ENCODE peak calls at places on chromosomes 4 and X, in nine cellular contexts. S, O, D, T, G, X, Z, L and J are unnamed samples.
A peak's percentile ranks its signal among the peaks of the same experiment; 100 is the strongest.

GRCh38 chr4:143343276-143343831 is 6.7 kb downstream of the GAB1 start:
- DNase-seq in S (no peak), O (no peak), D (no peak), T (no peak), G (no peak), X (peak; percentile 46), Z (no peak), L (no peak), J (peak; percentile 43)

GRCh38 chr4:103168993-103169392 is 29.1 kb downstream of the CENPE start:
- DNase-seq in S (no peak), O (no peak), D (no peak), T (no peak), G (no peak), X (no peak), Z (no peak), L (no peak), J (no peak)

GRCh38 chrX:73850124-73851013 is 287.4 kb downstream of the CHIC1 start:
- DNase-seq in S (peak; percentile 58), O (no peak), D (peak; percentile 45), T (peak; percentile 42), G (peak; percentile 13), X (peak; percentile 61), Z (peak; percentile 31), L (peak; percentile 20), J (peak; percentile 30)

GRCh38 chr4:152535236-152535902 is 523 bp downstream of the FBXW7 start:
- DNase-seq in S (no peak), O (no peak), D (peak; percentile 55), T (no peak), G (no peak), X (no peak), Z (peak; percentile 36), L (peak; percentile 32), J (no peak)

GRCh38 chrX:67720344-67720743 is 176.5 kb downstream of the AR start:
- DNase-seq in S (no peak), O (no peak), D (no peak), T (peak; percentile 36), G (peak; percentile 19), X (no peak), Z (no peak), L (no peak), J (no peak)

GRCh38 chrX:103503163-103503852 is 16.0 kb downstream of the RAB40A start:
- DNase-seq in S (peak; percentile 54), O (no peak), D (no peak), T (peak; percentile 24), G (no peak), X (peak; percentile 61), Z (no peak), L (no peak), J (peak; percentile 27)

GRCh38 chrX:3779546-3779945 is 66.1 kb upstream of the PRKX start:
- DNase-seq in S (no peak), O (no peak), D (no peak), T (no peak), G (no peak), X (no peak), Z (no peak), L (no peak), J (no peak)

GRCh38 chr4:89157488-89158024 is 46.2 kb downstream of the TIGD2 start:
- DNase-seq in S (no peak), O (no peak), D (no peak), T (no peak), G (no peak), X (no peak), Z (no peak), L (no peak), J (no peak)

GRCh38 chr4:8304827-8305695 is 35.5 kb downstream of the HTRA3 start:
- DNase-seq in S (no peak), O (no peak), D (no peak), T (no peak), G (no peak), X (no peak), Z (no peak), L (no peak), J (no peak)

GRCh38 chr4:71026086-71026485 is 32.6 kb downstream of the DCK start:
- DNase-seq in S (peak; percentile 78), O (no peak), D (no peak), T (peak; percentile 89), G (peak; percentile 68), X (no peak), Z (peak; percentile 29), L (no peak), J (peak; percentile 77)

GRCh38 chrX:40805404-40805803 is 70.1 kb upstream of the MED14 start:
- DNase-seq in S (no peak), O (no peak), D (no peak), T (no peak), G (no peak), X (no peak), Z (no peak), L (no peak), J (no peak)

GRCh38 chrX:135185795-135186443 is 14.7 kb upstream of the CT55 start:
- DNase-seq in S (peak; percentile 67), O (no peak), D (peak; percentile 65), T (peak; percentile 57), G (peak; percentile 3), X (peak; percentile 70), Z (peak; percentile 26), L (no peak), J (peak; percentile 73)

GRCh38 chr4:26896636-26897035 is 36.0 kb downstream of the STIM2 start:
- DNase-seq in S (no peak), O (no peak), D (no peak), T (peak; percentile 22), G (no peak), X (no peak), Z (no peak), L (no peak), J (peak; percentile 29)

GRCh38 chrX:69314436-69315348 is 149.4 kb upstream of the PJA1 start:
- DNase-seq in S (no peak), O (no peak), D (peak; percentile 28), T (no peak), G (no peak), X (peak; percentile 77), Z (no peak), L (no peak), J (no peak)

GRCh38 chr4:164383187-164384181 is 370.4 kb upstream of the SMIM31 start:
- DNase-seq in S (no peak), O (peak; percentile 60), D (peak; percentile 86), T (peak; percentile 22), G (peak; percentile 78), X (peak; percentile 86), Z (no peak), L (no peak), J (peak; percentile 54)

GRCh38 chrX:134764202-134764785 is 106.0 kb upstream of the PLAC1 start:
- DNase-seq in S (peak; percentile 90), O (no peak), D (peak; percentile 18), T (peak; percentile 46), G (no peak), X (no peak), Z (no peak), L (no peak), J (peak; percentile 55)

GRCh38 chrX:30570505-30570904 is 7.1 kb downstream of the TASL start:
- DNase-seq in S (peak; percentile 58), O (no peak), D (no peak), T (peak; percentile 29), G (peak; percentile 1), X (no peak), Z (peak; percentile 8), L (no peak), J (peak; percentile 20)

GRCh38 chr4:105990933-105991332 is 95.7 kb downstream of the NPNT start:
- DNase-seq in S (peak; percentile 97), O (peak; percentile 78), D (no peak), T (peak; percentile 80), G (peak; percentile 93), X (no peak), Z (peak; percentile 49), L (no peak), J (peak; percentile 96)

GRCh38 chrX:42714981-42715688 is 62.8 kb downstream of the PPP1R2C start:
- DNase-seq in S (peak; percentile 40), O (peak; percentile 71), D (peak; percentile 85), T (no peak), G (peak; percentile 26), X (peak; percentile 91), Z (peak; percentile 77), L (peak; percentile 29), J (peak; percentile 66)
- TF ChIP-seq CTCF in S (peak; percentile 61), O (peak; percentile 37), D (peak; percentile 80), T (no peak), G (peak; percentile 75), X (peak; percentile 86), Z (peak; percentile 35), L (peak; percentile 27), J (peak; percentile 76)

GRCh38 chr4:183636923-183637322 is 22.1 kb downstream of the RWDD4 start:
- DNase-seq in S (peak; percentile 49), O (no peak), D (no peak), T (no peak), G (no peak), X (no peak), Z (peak; percentile 57), L (no peak), J (peak; percentile 47)
- H3K4me3 ChIP-seq in S (peak overlapping the region; percentile 36), O (peak overlapping the region; percentile 19), D (no peak overlapping the region), T (no peak overlapping the region), G (no peak overlapping the region), X (no peak overlapping the region), Z (no peak overlapping the region), L (no peak overlapping the region), J (no peak overlapping the region)

GRCh38 chr4:28730304-28730703 is 1869.7 kb downstream of the STIM2 start:
- DNase-seq in S (no peak), O (no peak), D (no peak), T (no peak), G (no peak), X (no peak), Z (no peak), L (no peak), J (no peak)
- TF ChIP-seq CTCF in S (no peak), O (no peak), D (no peak), T (no peak), G (no peak), X (peak; percentile 11), Z (no peak), L (no peak), J (no peak)

GRCh38 chr4:183905593-183906485 is 732 bp downstream of the STOX2 start:
- DNase-seq in S (peak; percentile 12), O (peak; percentile 67), D (peak; percentile 83), T (peak; percentile 16), G (no peak), X (peak; percentile 94), Z (peak; percentile 32), L (no peak), J (peak; percentile 50)
- H3K4me3 ChIP-seq in S (peak overlapping the region; percentile 68), O (peak overlapping the region; percentile 68), D (peak overlapping the region; percentile 67), T (peak overlapping the region; percentile 35), G (peak overlapping the region; percentile 49), X (peak overlapping the region; percentile 83), Z (peak overlapping the region; percentile 9), L (no peak overlapping the region), J (peak overlapping the region; percentile 44)

DNA sequence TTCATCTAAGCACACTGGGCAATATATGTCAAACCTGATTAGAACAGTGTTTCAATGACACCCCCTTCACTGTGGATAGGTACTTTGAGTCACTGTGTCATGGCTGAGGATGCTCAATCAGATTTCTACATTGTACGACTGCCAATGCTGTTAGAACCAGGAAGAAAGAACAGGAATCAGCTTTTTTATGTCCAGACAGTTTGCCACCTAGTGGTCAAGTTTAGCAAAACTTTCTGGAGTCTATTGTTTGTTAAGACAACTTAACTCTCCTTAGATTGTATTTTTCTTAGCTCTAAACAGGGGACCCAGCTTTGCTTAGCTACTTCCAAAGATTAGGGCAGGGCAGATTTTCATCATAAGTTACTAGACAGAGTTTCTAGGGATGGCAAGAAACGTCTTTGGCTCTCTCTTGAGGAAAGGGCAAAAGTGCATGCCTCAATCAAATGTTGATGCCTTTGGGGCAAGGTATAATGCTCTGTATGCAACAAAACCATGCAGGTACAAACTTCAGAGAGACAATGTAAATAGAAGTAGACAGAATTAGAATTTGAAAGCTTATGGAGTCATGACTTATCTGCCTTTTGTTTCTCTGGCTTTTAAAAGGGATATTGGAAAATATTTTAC is 40.5 kb upstream of the BMP3 start:
- DNase-seq in S (peak; percentile 80), O (no peak), D (peak; percentile 71), T (peak; percentile 75), G (peak; percentile 67), X (peak; percentile 53), Z (peak; percentile 72), L (peak; percentile 17), J (peak; percentile 72)
- TF ChIP-seq CTCF in S (peak; percentile 78), O (peak; percentile 68), D (peak; percentile 85), T (peak; percentile 68), G (peak; percentile 67), X (peak; percentile 83), Z (no peak), L (peak; percentile 83), J (peak; percentile 74)